ENCODE peak calls at places on chromosomes 4 and X, in nine cellular contexts. Q is stimulated activated CD4-positive, alpha-beta T cell treated with anti-CD3 and anti-CD28 coated beads, Interleukin-15, amount 100 ng/mL, for 1 hour; O is aorta; Z is OCI-LY7; R is progenitor cell of endocrine pancreas; W is astrocyte of the cerebellum; C is neural progenitor cell; L is A549; H is sciatic nerve. I is an unnamed sample.

GRCh38 chrX:154063234-154063633 is 34.3 kb downstream of the MECP2 start:
- DNase-seq in Q (no peak), H (no peak), W (no peak), R (no peak), Z (no peak), O (no peak), C (no peak), L (no peak), I (no peak)

GRCh38 chrX:27555514-27555913 is 34.6 kb upstream of the DCAF8L2 start:
- DNase-seq in Z (peak), Q (no peak), C (peak), H (no peak), L (peak), R (no peak), W (no peak), O (no peak), I (no peak)

GRCh38 chr4:177214935-177215334 is 94.7 kb upstream of the NEIL3 start:
- DNase-seq in Z (no peak), Q (no peak), H (no peak), O (no peak), W (no peak), C (no peak), R (no peak), L (no peak), I (no peak)

GRCh38 chr4:158850800-158851644 is 82.2 kb downstream of the FNIP2 start:
- DNase-seq in W (peak), H (no peak), C (no peak), Q (no peak), L (no peak), Z (peak), O (no peak), R (no peak), I (peak)

GRCh38 chrX:19137064-19137463 is 14.8 kb upstream of the ADGRG2 start:
- DNase-seq in C (no peak), W (no peak), O (no peak), R (no peak), Z (no peak), Q (no peak), L (no peak), H (no peak), I (no peak)

GRCh38 chr4:161360982-161361381 is 802.8 kb downstream of the FSTL5 start:
- DNase-seq in C (no peak), O (no peak), Z (no peak), Q (no peak), L (no peak), H (no peak), W (no peak), R (no peak), I (no peak)

GRCh38 chr4:82360298-82361177 is 13.3 kb downstream of the HNRNPD start:
- DNase-seq in W (no peak), L (no peak), R (no peak), C (peak), O (no peak), Z (peak), Q (no peak), H (no peak), I (peak)

GRCh38 chr4:163467371-163467770 is 6.2 kb downstream of the TKTL2 start:
- DNase-seq in W (no peak), Z (no peak), C (no peak), R (no peak), H (no peak), O (no peak), L (no peak), Q (no peak), I (no peak)

GRCh38 chr4:99861120-99861905 is 32.9 kb downstream of the LAMTOR3 start:
- DNase-seq in L (no peak), Z (no peak), R (no peak), W (no peak), C (no peak), O (no peak), H (no peak), Q (no peak), I (no peak)

GRCh38 chr4:184448828-184449227 is 25.5 kb downstream of the IRF2 start:
- DNase-seq in H (no peak), Z (no peak), R (no peak), O (peak), L (no peak), W (no peak), C (peak), Q (no peak), I (no peak)

GRCh38 chr4:89837385-89837995 is 529 bp upstream of the SNCA start:
- DNase-seq in R (peak), Q (no peak), W (no peak), H (peak), L (peak), Z (no peak), O (no peak), C (peak), I (peak)

GRCh38 chrX:136528645-136529315 is 3.2 kb upstream of the VGLL1 start:
- DNase-seq in L (no peak), Q (no peak), Z (no peak), C (peak), H (no peak), R (no peak), W (no peak), O (no peak), I (peak)

GRCh38 chr4:42610941-42611340 is 46.0 kb downstream of the ATP8A1 start:
- DNase-seq in L (no peak), W (no peak), Q (no peak), R (no peak), H (no peak), C (no peak), Z (no peak), O (no peak), I (no peak)

GRCh38 chr4:82851318-82851717 is 39.6 kb downstream of the SEC31A start:
- DNase-seq in H (no peak), W (no peak), R (no peak), Z (no peak), O (no peak), Q (no peak), C (no peak), L (no peak), I (no peak)

GRCh38 chrX:2552621-2553297 is 52.0 kb upstream of the DHRSX start:
- DNase-seq in H (no peak), C (no peak), Q (no peak), L (peak), Z (no peak), O (no peak), W (peak), R (no peak), I (no peak)

GRCh38 chr4:7335363-7336066 is 99.2 kb downstream of the PSAPL1 start:
- DNase-seq in L (peak), C (peak), Z (peak), O (no peak), Q (no peak), H (peak), R (peak), W (no peak), I (peak)

GRCh38 chr4:176587920-176588319 is 204.8 kb downstream of the VEGFC start:
- DNase-seq in Z (no peak), L (no peak), R (no peak), O (no peak), C (no peak), W (no peak), Q (no peak), H (no peak), I (no peak)

GRCh38 chr4:83282049-83282535 is 2.5 kb downstream of the COQ2 start:
- DNase-seq in Q (no peak), O (no peak), H (no peak), C (peak), W (peak), R (peak), Z (peak), L (peak), I (peak)

GRCh38 chr4:36870121-36870520 is 374.4 kb upstream of the NWD2 start:
- DNase-seq in C (no peak), O (no peak), Q (no peak), L (no peak), W (no peak), Z (no peak), R (no peak), H (no peak), I (no peak)

GRCh38 chr4:168524006-168524405 is 27.2 kb downstream of the PALLD start:
- DNase-seq in W (peak), O (no peak), L (no peak), Z (no peak), Q (no peak), C (no peak), H (no peak), R (no peak), I (no peak)

GRCh38 chr4:26916195-26916594 is 55.6 kb downstream of the STIM2 start:
- DNase-seq in C (no peak), W (no peak), Z (no peak), R (no peak), O (no peak), H (no peak), Q (no peak), L (no peak), I (no peak)

GRCh38 chr4:101346312-101346561 is 1.1 kb downstream of the PPP3CA start:
- DNase-seq in O (peak), R (no peak), L (no peak), C (no peak), W (no peak), Z (peak), H (no peak), Q (no peak), I (no peak)

GRCh38 chr4:8278421-8279287 is 9.1 kb downstream of the HTRA3 start:
- DNase-seq in Z (no peak), W (peak), C (no peak), H (no peak), O (peak), L (peak), R (no peak), Q (no peak), I (no peak)

GRCh38 chr4:57499786-57500185 is 389.6 kb upstream of the IGFBP7 start:
- DNase-seq in O (no peak), C (no peak), W (no peak), Z (no peak), H (no peak), Q (no peak), R (no peak), L (no peak), I (no peak)

GRCh38 chr4:186724861-186725419 is 1.3 kb upstream of the FAT1 start:
- DNase-seq in R (no peak), C (peak), H (no peak), Z (no peak), O (no peak), Q (no peak), L (no peak), W (peak), I (no peak)

GRCh38 chrX:11750051-11750450 is 8.0 kb upstream of the MSL3 start:
- DNase-seq in Z (no peak), C (no peak), R (no peak), Q (no peak), L (no peak), O (no peak), W (no peak), H (no peak), I (no peak)

GRCh38 chr4:70818921-70819320 is 20.8 kb downstream of the GRSF1 start:
- DNase-seq in Z (no peak), O (no peak), C (no peak), L (no peak), W (no peak), R (no peak), Q (no peak), H (no peak), I (no peak)

GRCh38 chrX:120560405-120560841 is 339 bp downstream of the CUL4B start:
- DNase-seq in O (no peak), Z (peak), L (no peak), H (peak), R (no peak), Q (no peak), W (no peak), C (no peak), I (no peak)

GRCh38 chr4:148007303-148007702 is 275.4 kb downstream of the ARHGAP10 start:
- DNase-seq in O (no peak), C (no peak), L (peak), H (no peak), R (no peak), W (peak), Q (no peak), Z (no peak), I (peak)

GRCh38 chr4:30770049-30770549 is 49.9 kb downstream of the PCDH7 start:
- DNase-seq in W (peak), Q (no peak), H (no peak), C (no peak), R (no peak), O (no peak), L (no peak), Z (no peak), I (no peak)

GRCh38 chr4:2478220-2478619 is 9.3 kb downstream of the RNF4 start:
- DNase-seq in O (no peak), L (no peak), C (no peak), Z (no peak), R (no peak), H (no peak), Q (no peak), W (no peak), I (no peak)

GRCh38 chrX:68835104-68835442 is 6.3 kb downstream of the EFNB1 start:
- DNase-seq in L (no peak), O (no peak), Q (no peak), Z (no peak), R (no peak), W (no peak), C (no peak), H (peak), I (no peak)

GRCh38 chrX:4263005-4263404 is 549.6 kb upstream of the PRKX start:
- DNase-seq in L (peak), Q (no peak), O (no peak), R (no peak), W (no peak), H (no peak), Z (no peak), C (peak), I (no peak)

GRCh38 chr4:102543030-102543505 is 41.9 kb downstream of the NFKB1 start:
- DNase-seq in L (no peak), R (no peak), C (no peak), W (no peak), H (no peak), Q (no peak), Z (no peak), O (no peak), I (no peak)